ENCODE peak calls at places on chromosomes 7 and 10, in ten cellular contexts. One of them, this sample, is unnamed.

GRCh38 chr10:50884302-50884701 is 1.1 kb downstream of the A1CF start:
- DNase-seq in lower leg skin: no peak
- DNase-seq in endothelial cell: no peak
- DNase-seq in heart right ventricle: no peak
- DNase-seq in MCF 10A: no peak
- DNase-seq in body of pancreas: no peak
- DNase-seq in GM06990: no peak
- DNase-seq in HFFc6: no peak
- DNase-seq in nephron progenitor cell: no peak
- DNase-seq in GM20000: no peak
- DNase-seq in this sample: no peak

GRCh38 chr7:98254951-98255610 is 3.0 kb upstream of the TECPR1 start:
- DNase-seq in HFFc6: no peak
- DNase-seq in MCF 10A: no peak
- DNase-seq in nephron progenitor cell: no peak
- DNase-seq in body of pancreas: no peak
- DNase-seq in GM20000: no peak
- DNase-seq in GM06990: no peak
- DNase-seq in endothelial cell: no peak
- DNase-seq in lower leg skin: no peak
- DNase-seq in heart right ventricle: no peak
- DNase-seq in this sample: no peak

GRCh38 chr7:151566897-151567320 is 47.2 kb upstream of the RHEB start:
- DNase-seq in GM06990: no peak
- DNase-seq in heart right ventricle: no peak
- DNase-seq in nephron progenitor cell: no peak
- DNase-seq in MCF 10A: peak; percentile 28
- DNase-seq in GM20000: no peak
- DNase-seq in lower leg skin: no peak
- DNase-seq in HFFc6: peak; percentile 74
- DNase-seq in body of pancreas: no peak
- DNase-seq in endothelial cell: no peak
- DNase-seq in this sample: no peak

GRCh38 chr7:23470290-23471089 is at the start of gene IGF2BP3:
- DNase-seq in GM20000: peak; percentile 88
- DNase-seq in GM06990: peak; percentile 83
- DNase-seq in endothelial cell: peak; percentile 86
- DNase-seq in heart right ventricle: no peak
- DNase-seq in lower leg skin: no peak
- DNase-seq in HFFc6: peak; percentile 93
- DNase-seq in nephron progenitor cell: peak; percentile 80
- DNase-seq in MCF 10A: peak; percentile 98
- DNase-seq in body of pancreas: no peak
- DNase-seq in this sample: peak; percentile 80

GRCh38 chr7:140155428-140155827 is 21.4 kb downstream of the KDM7A start:
- DNase-seq in nephron progenitor cell: no peak
- DNase-seq in GM06990: no peak
- DNase-seq in GM20000: no peak
- DNase-seq in heart right ventricle: no peak
- DNase-seq in lower leg skin: no peak
- DNase-seq in MCF 10A: no peak
- DNase-seq in body of pancreas: no peak
- DNase-seq in endothelial cell: no peak
- DNase-seq in HFFc6: no peak
- DNase-seq in this sample: no peak

GRCh38 chr7:46207931-46208634 is 287.0 kb upstream of the IGFBP3 start:
- DNase-seq in body of pancreas: no peak
- DNase-seq in MCF 10A: no peak
- DNase-seq in HFFc6: no peak
- DNase-seq in endothelial cell: no peak
- DNase-seq in GM20000: no peak
- DNase-seq in lower leg skin: no peak
- DNase-seq in heart right ventricle: no peak
- DNase-seq in nephron progenitor cell: no peak
- DNase-seq in GM06990: no peak
- DNase-seq in this sample: no peak

GRCh38 chr7:43767311-43767710 is 8.8 kb downstream of the BLVRA start:
- DNase-seq in GM20000: no peak
- DNase-seq in HFFc6: no peak
- DNase-seq in nephron progenitor cell: no peak
- DNase-seq in endothelial cell: no peak
- DNase-seq in heart right ventricle: no peak
- DNase-seq in MCF 10A: no peak
- DNase-seq in body of pancreas: no peak
- DNase-seq in lower leg skin: no peak
- DNase-seq in GM06990: no peak
- DNase-seq in this sample: no peak

GRCh38 chr10:119644215-119644826 is 6.9 kb upstream of the BAG3 start:
- DNase-seq in heart right ventricle: no peak
- DNase-seq in lower leg skin: no peak
- DNase-seq in nephron progenitor cell: peak; percentile 60
- DNase-seq in MCF 10A: no peak
- DNase-seq in body of pancreas: no peak
- DNase-seq in HFFc6: no peak
- DNase-seq in endothelial cell: no peak
- DNase-seq in GM20000: no peak
- DNase-seq in GM06990: no peak
- DNase-seq in this sample: no peak

GRCh38 chr10:35854661-35855060 is 212.6 kb upstream of the FZD8 start:
- DNase-seq in GM20000: no peak
- DNase-seq in MCF 10A: no peak
- DNase-seq in GM06990: no peak
- DNase-seq in lower leg skin: no peak
- DNase-seq in heart right ventricle: no peak
- DNase-seq in nephron progenitor cell: no peak
- DNase-seq in endothelial cell: no peak
- DNase-seq in body of pancreas: no peak
- DNase-seq in HFFc6: no peak
- DNase-seq in this sample: no peak

GRCh38 chr10:63976538-63976937 is 455.3 kb downstream of the REEP3 start:
- DNase-seq in body of pancreas: peak; percentile 54
- DNase-seq in nephron progenitor cell: peak; percentile 57
- DNase-seq in MCF 10A: peak; percentile 69
- DNase-seq in GM20000: peak; percentile 75
- DNase-seq in GM06990: no peak
- DNase-seq in heart right ventricle: peak; percentile 22
- DNase-seq in HFFc6: no peak
- DNase-seq in endothelial cell: peak; percentile 73
- DNase-seq in lower leg skin: no peak
- DNase-seq in this sample: peak; percentile 75
- TF ChIP-seq CTCF in body of pancreas: peak; percentile 40
- TF ChIP-seq CTCF in nephron progenitor cell: peak; percentile 55
- TF ChIP-seq CTCF in MCF 10A: peak; percentile 65
- TF ChIP-seq CTCF in GM20000: peak; percentile 52
- TF ChIP-seq CTCF in GM06990: peak; percentile 78
- TF ChIP-seq CTCF in heart right ventricle: peak; percentile 10
- TF ChIP-seq CTCF in HFFc6: peak; percentile 62
- TF ChIP-seq CTCF in endothelial cell: peak; percentile 77
- TF ChIP-seq CTCF in lower leg skin: no peak
- TF ChIP-seq CTCF in this sample: peak; percentile 69

GRCh38 chr7:51317582-51317910 is 937 bp upstream of the COBL start:
- DNase-seq in nephron progenitor cell: no peak
- DNase-seq in HFFc6: no peak
- DNase-seq in heart right ventricle: no peak
- DNase-seq in body of pancreas: no peak
- DNase-seq in GM20000: no peak
- DNase-seq in endothelial cell: no peak
- DNase-seq in lower leg skin: no peak
- DNase-seq in MCF 10A: no peak
- DNase-seq in GM06990: no peak
- DNase-seq in this sample: peak; percentile 33

GRCh38 chr7:51315393-51316261 is 982 bp downstream of the COBL start:
- DNase-seq in lower leg skin: no peak
- DNase-seq in MCF 10A: peak; percentile 67
- DNase-seq in nephron progenitor cell: peak; percentile 55
- DNase-seq in endothelial cell: peak; percentile 26
- DNase-seq in HFFc6: no peak
- DNase-seq in GM06990: no peak
- DNase-seq in heart right ventricle: no peak
- DNase-seq in body of pancreas: peak; percentile 66
- DNase-seq in GM20000: peak; percentile 38
- DNase-seq in this sample: peak; percentile 30

GRCh38 chr7:51314726-51315125 is 1.9 kb downstream of the COBL start:
- DNase-seq in GM20000: no peak
- DNase-seq in heart right ventricle: no peak
- DNase-seq in GM06990: no peak
- DNase-seq in HFFc6: no peak
- DNase-seq in lower leg skin: no peak
- DNase-seq in nephron progenitor cell: no peak
- DNase-seq in MCF 10A: peak; percentile 39
- DNase-seq in body of pancreas: no peak
- DNase-seq in endothelial cell: no peak
- DNase-seq in this sample: no peak

GRCh38 chr7:51316666-51317581 is at the start of gene COBL:
- DNase-seq in lower leg skin: no peak
- DNase-seq in GM06990: no peak
- DNase-seq in HFFc6: no peak
- DNase-seq in body of pancreas: peak; percentile 56
- DNase-seq in heart right ventricle: peak; percentile 26
- DNase-seq in GM20000: peak; percentile 43
- DNase-seq in endothelial cell: peak; percentile 17
- DNase-seq in nephron progenitor cell: peak; percentile 72
- DNase-seq in MCF 10A: peak; percentile 50
- DNase-seq in this sample: peak; percentile 28

DNA sequence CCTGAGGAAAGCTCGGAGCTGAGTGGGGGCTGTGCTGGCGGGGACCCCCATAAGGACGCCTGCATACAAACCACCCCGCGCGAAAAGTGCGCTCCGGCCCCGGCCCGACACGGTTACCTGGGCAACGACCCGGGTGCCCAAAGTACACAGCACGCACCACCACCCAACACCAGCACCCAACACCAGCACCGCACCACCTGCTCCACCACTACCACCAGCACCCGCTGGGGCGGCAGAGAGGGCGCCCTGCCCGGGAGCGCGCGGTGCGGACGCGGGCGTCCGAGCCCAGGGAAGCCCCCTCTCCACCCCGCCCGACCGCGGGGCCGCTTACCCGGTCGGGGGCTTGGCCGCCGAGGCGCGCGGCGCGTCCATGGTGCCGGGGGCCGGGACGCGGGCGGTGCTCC is 345 bp downstream of the COBL start:
- DNase-seq in body of pancreas: peak; percentile 71
- DNase-seq in HFFc6: no peak
- DNase-seq in heart right ventricle: no peak
- DNase-seq in lower leg skin: no peak
- DNase-seq in GM20000: peak; percentile 44
- DNase-seq in endothelial cell: peak; percentile 18
- DNase-seq in GM06990: no peak
- DNase-seq in nephron progenitor cell: no peak
- DNase-seq in MCF 10A: peak; percentile 44
- DNase-seq in this sample: peak; percentile 45
- TF ChIP-seq CTCF in body of pancreas: peak; percentile 28
- TF ChIP-seq CTCF in HFFc6: no peak
- TF ChIP-seq CTCF in heart right ventricle: no peak
- TF ChIP-seq CTCF in lower leg skin: no peak
- TF ChIP-seq CTCF in GM20000: no peak
- TF ChIP-seq CTCF in endothelial cell: no peak
- TF ChIP-seq CTCF in GM06990: no peak
- TF ChIP-seq CTCF in nephron progenitor cell: no peak
- TF ChIP-seq CTCF in MCF 10A: peak; percentile 30
- TF ChIP-seq CTCF in this sample: no peak

GRCh38 chr7:69759373-69759772 is 161.1 kb downstream of the AUTS2 start:
- DNase-seq in HFFc6: no peak
- DNase-seq in heart right ventricle: no peak
- DNase-seq in nephron progenitor cell: no peak
- DNase-seq in endothelial cell: no peak
- DNase-seq in GM06990: no peak
- DNase-seq in GM20000: no peak
- DNase-seq in body of pancreas: no peak
- DNase-seq in lower leg skin: no peak
- DNase-seq in MCF 10A: no peak
- DNase-seq in this sample: no peak
- TF ChIP-seq CTCF in HFFc6: no peak
- TF ChIP-seq CTCF in heart right ventricle: no peak
- TF ChIP-seq CTCF in nephron progenitor cell: no peak
- TF ChIP-seq CTCF in endothelial cell: no peak
- TF ChIP-seq CTCF in GM06990: no peak
- TF ChIP-seq CTCF in GM20000: no peak
- TF ChIP-seq CTCF in body of pancreas: no peak
- TF ChIP-seq CTCF in lower leg skin: no peak
- TF ChIP-seq CTCF in MCF 10A: no peak
- TF ChIP-seq CTCF in this sample: no peak

GRCh38 chr10:81843042-81843441 is 32.0 kb upstream of the NRG3 start:
- DNase-seq in MCF 10A: peak; percentile 2
- DNase-seq in lower leg skin: no peak
- DNase-seq in nephron progenitor cell: no peak
- DNase-seq in endothelial cell: no peak
- DNase-seq in heart right ventricle: no peak
- DNase-seq in body of pancreas: no peak
- DNase-seq in GM06990: no peak
- DNase-seq in HFFc6: no peak
- DNase-seq in GM20000: no peak
- DNase-seq in this sample: no peak
- TF ChIP-seq CTCF in MCF 10A: no peak
- TF ChIP-seq CTCF in lower leg skin: no peak
- TF ChIP-seq CTCF in nephron progenitor cell: no peak
- TF ChIP-seq CTCF in endothelial cell: no peak
- TF ChIP-seq CTCF in heart right ventricle: no peak
- TF ChIP-seq CTCF in body of pancreas: no peak
- TF ChIP-seq CTCF in GM06990: no peak
- TF ChIP-seq CTCF in HFFc6: no peak
- TF ChIP-seq CTCF in GM20000: no peak
- TF ChIP-seq CTCF in this sample: no peak

This sample was measured in GM13977.